ENCODE peak calls at places on chromosomes 7 and 10, in ten cellular contexts. N, Z, O, V, D, X, B, M, U and A are unnamed samples.
A peak's percentile ranks its signal among the peaks of the same experiment; 100 is the strongest.

GRCh38 chr10:11165591-11166543 is 148.2 kb downstream of the CELF2 start:
- DNase-seq in N (peak; percentile 35), U (no peak), M (no peak), O (peak; percentile 93), X (peak; percentile 70), D (peak; percentile 71), B (no peak), Z (peak; percentile 88), V (no peak), A (no peak)

GRCh38 chr10:113953505-113954272 is 90.0 kb upstream of the ADRB1 start:
- DNase-seq in U (no peak), N (no peak), O (no peak), M (no peak), X (no peak), B (no peak), Z (no peak), V (no peak), D (no peak), A (no peak)

GRCh38 chr7:132118641-132119040 is 457.6 kb downstream of the PLXNA4 start:
- DNase-seq in D (no peak), Z (no peak), V (no peak), U (no peak), B (no peak), N (no peak), O (no peak), M (no peak), X (no peak), A (no peak)

GRCh38 chr7:117019786-117020604 is 66.7 kb downstream of the ST7 start:
- DNase-seq in X (peak; percentile 52), B (no peak), V (peak; percentile 59), O (no peak), N (peak; percentile 91), M (peak; percentile 54), U (peak; percentile 92), D (peak; percentile 78), Z (peak; percentile 92), A (no peak)

GRCh38 chr7:25456467-25457171 is 228.3 kb upstream of the NPVF start:
- DNase-seq in N (peak; percentile 13), B (no peak), D (peak; percentile 33), M (no peak), Z (no peak), O (no peak), V (no peak), U (no peak), X (no peak), A (no peak)

GRCh38 chr7:116441534-116441933 is 58.0 kb upstream of the CAV2 start:
- DNase-seq in U (no peak), O (no peak), D (no peak), V (no peak), B (no peak), N (no peak), X (no peak), Z (no peak), M (no peak), A (no peak)

GRCh38 chr10:2111936-2112335 is 374.6 kb upstream of the ADARB2 start:
- DNase-seq in B (peak; percentile 76), M (no peak), Z (no peak), U (peak; percentile 99), O (no peak), D (no peak), V (peak; percentile 50), N (peak; percentile 3), X (peak; percentile 36), A (no peak)

GRCh38 chr7:116522247-116522646 is 2.6 kb upstream of the CAV1 start:
- DNase-seq in X (no peak), U (peak; percentile 95), V (peak; percentile 88), B (no peak), N (peak; percentile 71), Z (no peak), M (peak; percentile 69), O (no peak), D (no peak), A (peak; percentile 32)

GRCh38 chr7:38280000-38280399 is 6.6 kb upstream of the TARP start:
- DNase-seq in O (no peak), X (no peak), B (no peak), Z (no peak), N (no peak), V (peak; percentile 4), D (no peak), U (no peak), M (no peak), A (no peak)

GRCh38 chr7:43781726-43782607 is 23.5 kb downstream of the BLVRA start:
- DNase-seq in V (no peak), Z (no peak), M (no peak), X (no peak), B (no peak), D (peak; percentile 20), O (no peak), N (peak; percentile 63), U (peak; percentile 70), A (peak; percentile 66)

GRCh38 chr10:5963071-5963470 is 14.3 kb downstream of the IL15RA start:
- DNase-seq in O (no peak), V (no peak), Z (no peak), X (peak; percentile 20), D (no peak), M (no peak), B (no peak), U (no peak), N (no peak), A (no peak)

GRCh38 chr10:84783386-84783785 is 455.0 kb downstream of the CCSER2 start:
- DNase-seq in V (peak; percentile 34), O (peak; percentile 51), Z (peak; percentile 28), M (peak; percentile 12), N (no peak), X (peak; percentile 54), B (no peak), U (peak; percentile 24), D (peak; percentile 64), A (no peak)

GRCh38 chr7:131183611-131184119 is 144.0 kb upstream of the MKLN1 start:
- DNase-seq in B (no peak), V (no peak), Z (no peak), U (peak; percentile 78), M (no peak), O (no peak), D (no peak), X (no peak), N (no peak), A (no peak)

GRCh38 chr10:116587878-116588590 is 2.7 kb upstream of the PNLIPRP1 start:
- DNase-seq in Z (no peak), N (no peak), D (no peak), V (no peak), B (no peak), M (no peak), O (no peak), X (no peak), U (no peak), A (no peak)

GRCh38 chr7:120402801-120403200 is 129.8 kb downstream of the KCND2 start:
- DNase-seq in V (peak; percentile 59), D (no peak), O (no peak), Z (no peak), B (no peak), X (no peak), U (peak; percentile 6), N (peak; percentile 1), M (no peak), A (no peak)

GRCh38 chr7:86123476-86123875 is 520.2 kb upstream of the GRM3 start:
- DNase-seq in X (no peak), B (no peak), U (no peak), O (peak; percentile 51), V (no peak), M (no peak), D (no peak), Z (no peak), N (no peak), A (no peak)

GRCh38 chr7:140769852-140770251 is 73.3 kb downstream of the NDUFB2 start:
- DNase-seq in Z (no peak), U (no peak), V (no peak), X (no peak), D (peak; percentile 19), B (no peak), N (no peak), M (no peak), O (no peak), A (no peak)
- H4K20me1 ChIP-seq in Z (no peaks in the 10 kb centered on the region), U (no peaks in the 10 kb centered on the region), V (no peaks in the 10 kb centered on the region), X (no peaks in the 10 kb centered on the region), D (no peaks in the 10 kb centered on the region), B (no peaks in the 10 kb centered on the region), N (no peaks in the 10 kb centered on the region), M (no peaks in the 10 kb centered on the region), O (no peaks in the 10 kb centered on the region), A (no peaks in the 10 kb centered on the region)

DNA sequence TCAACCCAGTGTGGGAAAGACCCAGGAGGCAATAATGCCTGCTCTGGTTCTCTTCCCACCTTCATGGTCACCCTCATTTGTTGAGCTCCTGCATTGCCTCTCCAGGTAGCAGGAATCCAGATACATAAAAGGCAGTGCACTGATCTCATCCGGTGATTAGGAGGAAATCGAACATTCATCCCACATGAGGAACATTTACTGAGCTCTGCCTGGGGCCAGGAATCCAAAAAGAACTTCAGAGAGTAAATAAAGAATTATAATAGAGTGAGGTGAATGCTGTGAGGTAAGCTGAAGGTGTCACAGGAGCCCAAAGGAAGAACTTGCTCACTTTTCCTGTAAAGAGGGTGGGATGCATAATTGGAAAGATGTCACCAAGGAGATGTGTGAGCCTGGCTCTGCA is 121.2 kb downstream of the RALA start:
- DNase-seq in V (no peak), D (no peak), O (no peak), N (no peak), B (no peak), U (no peak), Z (no peak), M (no peak), X (no peak), A (no peak)
- TF ChIP-seq CTCF in V (no peak), D (no peak), O (no peak), N (no peak), B (no peak), U (no peak), Z (no peak), M (no peak), X (no peak), A (no peak)

DNA sequence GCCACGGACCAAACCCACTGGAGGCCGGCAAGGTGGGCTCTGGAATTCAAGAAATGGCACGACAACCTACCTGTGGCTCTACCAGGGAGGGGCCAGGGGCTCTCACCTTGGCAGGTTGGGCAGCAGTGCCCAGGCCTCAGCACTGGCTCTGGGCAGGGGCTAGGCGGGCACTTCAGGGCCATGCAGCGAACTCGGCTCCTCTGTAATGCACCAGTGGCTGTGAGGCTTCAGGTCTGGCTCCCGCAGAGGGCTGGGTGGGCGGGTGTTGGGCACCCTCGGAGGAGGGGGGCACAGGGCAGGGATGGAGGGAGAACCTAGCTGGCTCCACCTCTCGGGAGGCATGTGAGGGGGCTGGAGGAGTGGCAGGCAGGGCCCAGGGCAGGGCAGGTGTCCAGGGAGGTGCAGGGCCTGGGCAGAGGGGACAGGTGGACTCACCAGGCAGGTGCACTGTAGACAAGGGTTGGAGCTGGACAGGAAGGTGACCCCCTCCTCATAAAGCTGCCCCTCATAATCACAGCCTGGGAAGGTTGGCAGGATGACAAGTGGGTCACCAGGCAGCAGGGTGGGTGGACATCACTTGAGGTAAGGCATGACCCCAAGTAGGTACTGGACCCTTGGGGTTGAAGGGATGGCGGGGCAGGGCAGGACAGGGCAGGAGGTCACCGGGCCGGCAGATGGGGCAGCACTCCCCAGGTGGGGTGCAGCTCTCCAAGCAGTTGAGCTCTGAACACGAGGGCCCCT is 6.7 kb downstream of the KCP start:
- DNase-seq in Z (no peak), O (no peak), M (no peak), V (no peak), D (peak; percentile 36), B (no peak), U (no peak), N (no peak), X (peak; percentile 13), A (no peak)
- H3K4me2 ChIP-seq in Z (peak overlapping the region; percentile 58), O (peak overlapping the region; percentile 64), M (peak overlapping the region; percentile 61), V (no peak overlapping the region), D (no peak overlapping the region), B (no peak overlapping the region), U (no peak overlapping the region), N (no peak overlapping the region), X (no peak overlapping the region), A (peak overlapping the region; percentile 42)

GRCh38 chr10:110278562-110278961 is 26.2 kb downstream of the SMNDC1 start:
- DNase-seq in X (no peak), D (no peak), N (no peak), V (no peak), M (no peak), O (no peak), U (no peak), Z (no peak), B (no peak), A (no peak)
- H4K20me1 ChIP-seq in X (no peaks in the 10 kb centered on the region), D (no peaks in the 10 kb centered on the region), N (no peaks in the 10 kb centered on the region), V (no peaks in the 10 kb centered on the region), M (no peaks in the 10 kb centered on the region), O (no peaks in the 10 kb centered on the region), U (no peaks in the 10 kb centered on the region), Z (peaks cover 3% of the 10 kb centered on the region), B (no peaks in the 10 kb centered on the region), A (no peaks in the 10 kb centered on the region)